ENCODE peak calls at places on chromosome X, in nine cellular contexts. One of them, this sample, is unnamed.

GRCh38 chrX:71487814-71488213 is 45.1 kb upstream of the OGT start:
- DNase-seq in HFF-Myc: no peak
- DNase-seq in pancreas: no peak
- DNase-seq in iPS-NIHi11: no peak
- DNase-seq in lower lobe of right lung: no peak
- DNase-seq in HCT116: no peak
- DNase-seq in fibroblast of pulmonary artery: no peak
- DNase-seq in suprapubic skin: no peak
- DNase-seq in NCI-H510A: no peak
- DNase-seq in this sample: no peak

GRCh38 chrX:40772290-40772689 is 36.9 kb upstream of the MED14 start:
- DNase-seq in HFF-Myc: peak
- DNase-seq in pancreas: no peak
- DNase-seq in iPS-NIHi11: no peak
- DNase-seq in lower lobe of right lung: no peak
- DNase-seq in HCT116: peak
- DNase-seq in fibroblast of pulmonary artery: peak
- DNase-seq in suprapubic skin: no peak
- DNase-seq in NCI-H510A: no peak
- DNase-seq in this sample: no peak

GRCh38 chrX:7316280-7316679 is 168.3 kb upstream of the PUDP start:
- DNase-seq in HFF-Myc: no peak
- DNase-seq in pancreas: no peak
- DNase-seq in iPS-NIHi11: no peak
- DNase-seq in lower lobe of right lung: no peak
- DNase-seq in HCT116: no peak
- DNase-seq in fibroblast of pulmonary artery: no peak
- DNase-seq in suprapubic skin: no peak
- DNase-seq in NCI-H510A: no peak
- DNase-seq in this sample: no peak

GRCh38 chrX:114075073-114075673 is 508.7 kb upstream of the HTR2C start:
- DNase-seq in HFF-Myc: no peak
- DNase-seq in pancreas: no peak
- DNase-seq in iPS-NIHi11: no peak
- DNase-seq in lower lobe of right lung: no peak
- DNase-seq in HCT116: no peak
- DNase-seq in fibroblast of pulmonary artery: peak
- DNase-seq in suprapubic skin: no peak
- DNase-seq in NCI-H510A: no peak
- DNase-seq in this sample: no peak

GRCh38 chrX:78333521-78333920 is 6.1 kb upstream of the CYSLTR1 start:
- DNase-seq in HFF-Myc: no peak
- DNase-seq in pancreas: no peak
- DNase-seq in iPS-NIHi11: no peak
- DNase-seq in lower lobe of right lung: no peak
- DNase-seq in HCT116: no peak
- DNase-seq in fibroblast of pulmonary artery: peak
- DNase-seq in suprapubic skin: no peak
- DNase-seq in NCI-H510A: no peak
- DNase-seq in this sample: no peak

GRCh38 chrX:123818243-123818642 is 41.6 kb upstream of the XIAP start:
- DNase-seq in HFF-Myc: no peak
- DNase-seq in pancreas: no peak
- DNase-seq in iPS-NIHi11: no peak
- DNase-seq in lower lobe of right lung: no peak
- DNase-seq in HCT116: no peak
- DNase-seq in fibroblast of pulmonary artery: no peak
- DNase-seq in suprapubic skin: no peak
- DNase-seq in NCI-H510A: no peak
- DNase-seq in this sample: no peak

GRCh38 chrX:116239944-116240391 is 69.4 kb downstream of the AGTR2 start:
- DNase-seq in HFF-Myc: no peak
- DNase-seq in pancreas: no peak
- DNase-seq in iPS-NIHi11: no peak
- DNase-seq in lower lobe of right lung: no peak
- DNase-seq in HCT116: no peak
- DNase-seq in fibroblast of pulmonary artery: peak
- DNase-seq in suprapubic skin: no peak
- DNase-seq in NCI-H510A: no peak
- DNase-seq in this sample: no peak

GRCh38 chrX:153667931-153668396 is 5.6 kb downstream of the PNCK start:
- DNase-seq in HFF-Myc: peak
- DNase-seq in pancreas: peak
- DNase-seq in iPS-NIHi11: peak
- DNase-seq in lower lobe of right lung: peak
- DNase-seq in HCT116: peak
- DNase-seq in fibroblast of pulmonary artery: peak
- DNase-seq in suprapubic skin: peak
- DNase-seq in NCI-H510A: no peak
- DNase-seq in this sample: peak

GRCh38 chrX:40003982-40004535 is 93.7 kb downstream of the BCOR start:
- DNase-seq in HFF-Myc: no peak
- DNase-seq in pancreas: no peak
- DNase-seq in iPS-NIHi11: peak
- DNase-seq in lower lobe of right lung: no peak
- DNase-seq in HCT116: no peak
- DNase-seq in fibroblast of pulmonary artery: no peak
- DNase-seq in suprapubic skin: no peak
- DNase-seq in NCI-H510A: no peak
- DNase-seq in this sample: no peak

GRCh38 chrX:64439551-64439950 is 44.3 kb upstream of the MTMR8 start:
- DNase-seq in HFF-Myc: no peak
- DNase-seq in pancreas: no peak
- DNase-seq in iPS-NIHi11: no peak
- DNase-seq in lower lobe of right lung: no peak
- DNase-seq in HCT116: no peak
- DNase-seq in fibroblast of pulmonary artery: no peak
- DNase-seq in suprapubic skin: no peak
- DNase-seq in NCI-H510A: no peak
- DNase-seq in this sample: no peak

GRCh38 chrX:23554304-23554703 is 113.0 kb upstream of the PRDX4 start:
- DNase-seq in HFF-Myc: peak
- DNase-seq in pancreas: no peak
- DNase-seq in iPS-NIHi11: peak
- DNase-seq in lower lobe of right lung: no peak
- DNase-seq in HCT116: peak
- DNase-seq in fibroblast of pulmonary artery: peak
- DNase-seq in suprapubic skin: no peak
- DNase-seq in NCI-H510A: no peak
- DNase-seq in this sample: peak

GRCh38 chrX:13894888-13895564 is 78.1 kb upstream of the GPM6B start:
- DNase-seq in HFF-Myc: no peak
- DNase-seq in pancreas: no peak
- DNase-seq in iPS-NIHi11: no peak
- DNase-seq in lower lobe of right lung: no peak
- DNase-seq in HCT116: no peak
- DNase-seq in fibroblast of pulmonary artery: no peak
- DNase-seq in suprapubic skin: no peak
- DNase-seq in NCI-H510A: no peak
- DNase-seq in this sample: no peak

GRCh38 chrX:39652336-39652735 is 445.4 kb downstream of the BCOR start:
- DNase-seq in HFF-Myc: no peak
- DNase-seq in pancreas: peak
- DNase-seq in iPS-NIHi11: peak
- DNase-seq in lower lobe of right lung: no peak
- DNase-seq in HCT116: peak
- DNase-seq in fibroblast of pulmonary artery: peak
- DNase-seq in suprapubic skin: no peak
- DNase-seq in NCI-H510A: no peak
- DNase-seq in this sample: no peak

GRCh38 chrX:48626401-48627298 is 29.4 kb downstream of the WDR13 start:
- DNase-seq in HFF-Myc: no peak
- DNase-seq in pancreas: no peak
- DNase-seq in iPS-NIHi11: no peak
- DNase-seq in lower lobe of right lung: no peak
- DNase-seq in HCT116: no peak
- DNase-seq in fibroblast of pulmonary artery: no peak
- DNase-seq in suprapubic skin: no peak
- DNase-seq in NCI-H510A: no peak
- DNase-seq in this sample: no peak

GRCh38 chrX:9122504-9123245 is 88.7 kb upstream of the FAM9B start:
- DNase-seq in HFF-Myc: no peak
- DNase-seq in pancreas: no peak
- DNase-seq in iPS-NIHi11: no peak
- DNase-seq in lower lobe of right lung: no peak
- DNase-seq in HCT116: no peak
- DNase-seq in fibroblast of pulmonary artery: no peak
- DNase-seq in suprapubic skin: no peak
- DNase-seq in NCI-H510A: no peak
- DNase-seq in this sample: no peak

GRCh38 chrX:22194207-22194606 is 78.5 kb upstream of the CBLL2 start:
- DNase-seq in HFF-Myc: no peak
- DNase-seq in pancreas: no peak
- DNase-seq in iPS-NIHi11: no peak
- DNase-seq in lower lobe of right lung: no peak
- DNase-seq in HCT116: no peak
- DNase-seq in fibroblast of pulmonary artery: no peak
- DNase-seq in suprapubic skin: no peak
- DNase-seq in NCI-H510A: no peak
- DNase-seq in this sample: no peak

GRCh38 chrX:49838374-49838773 is 9.3 kb downstream of the PAGE4 start:
- DNase-seq in HFF-Myc: no peak
- DNase-seq in pancreas: peak
- DNase-seq in iPS-NIHi11: peak
- DNase-seq in lower lobe of right lung: no peak
- DNase-seq in HCT116: peak
- DNase-seq in fibroblast of pulmonary artery: peak
- DNase-seq in suprapubic skin: no peak
- DNase-seq in NCI-H510A: no peak
- DNase-seq in this sample: no peak

GRCh38 chrX:115592997-115593734 is 32.2 kb downstream of the PLS3 start:
- DNase-seq in HFF-Myc: no peak
- DNase-seq in pancreas: no peak
- DNase-seq in iPS-NIHi11: no peak
- DNase-seq in lower lobe of right lung: no peak
- DNase-seq in HCT116: no peak
- DNase-seq in fibroblast of pulmonary artery: peak
- DNase-seq in suprapubic skin: no peak
- DNase-seq in NCI-H510A: no peak
- DNase-seq in this sample: no peak

GRCh38 chrX:113741744-113742143 is 842.1 kb upstream of the HTR2C start:
- DNase-seq in HFF-Myc: no peak
- DNase-seq in pancreas: no peak
- DNase-seq in iPS-NIHi11: peak
- DNase-seq in lower lobe of right lung: no peak
- DNase-seq in HCT116: peak
- DNase-seq in fibroblast of pulmonary artery: peak
- DNase-seq in suprapubic skin: no peak
- DNase-seq in NCI-H510A: no peak
- DNase-seq in this sample: peak

GRCh38 chrX:42748067-42748850 is 29.7 kb downstream of the PPP1R2C start:
- DNase-seq in HFF-Myc: no peak
- DNase-seq in pancreas: no peak
- DNase-seq in iPS-NIHi11: no peak
- DNase-seq in lower lobe of right lung: no peak
- DNase-seq in HCT116: no peak
- DNase-seq in fibroblast of pulmonary artery: peak
- DNase-seq in suprapubic skin: no peak
- DNase-seq in NCI-H510A: no peak
- DNase-seq in this sample: no peak

This sample was measured in AG09319.